ENCODE peak calls at places on chromosomes 6 and 20, in nine cellular contexts. One of them, this sample, is unnamed.

GRCh38 chr6:98871057-98871456 is 36.7 kb downstream of the POU3F2 start:
- DNase-seq in H7: no peak
- DNase-seq in activated CD8-positive, alpha-beta memory T cell treated with anti-CD3 and anti-CD28 coated beads, Interleukin-2, amount 50 U/mL, for 4 hours: no peak
- DNase-seq in naive B cell: no peak
- DNase-seq in Right ventricle myocardium superior: no peak
- DNase-seq in effector CD8-positive, alpha-beta T cell: no peak
- DNase-seq in nephron progenitor cell: no peak
- DNase-seq in HEK293T: no peak
- DNase-seq in MCF 10A: peak
- DNase-seq in this sample: no peak

GRCh38 chr20:3094848-3095629 is 10.5 kb upstream of the AVP start:
- DNase-seq in H7: no peak
- DNase-seq in activated CD8-positive, alpha-beta memory T cell treated with anti-CD3 and anti-CD28 coated beads, Interleukin-2, amount 50 U/mL, for 4 hours: no peak
- DNase-seq in naive B cell: no peak
- DNase-seq in Right ventricle myocardium superior: no peak
- DNase-seq in effector CD8-positive, alpha-beta T cell: no peak
- DNase-seq in nephron progenitor cell: no peak
- DNase-seq in HEK293T: no peak
- DNase-seq in MCF 10A: no peak
- DNase-seq in this sample: no peak

GRCh38 chr6:40344566-40345185 is 242.5 kb downstream of the LRFN2 start:
- DNase-seq in H7: peak
- DNase-seq in activated CD8-positive, alpha-beta memory T cell treated with anti-CD3 and anti-CD28 coated beads, Interleukin-2, amount 50 U/mL, for 4 hours: no peak
- DNase-seq in naive B cell: no peak
- DNase-seq in Right ventricle myocardium superior: no peak
- DNase-seq in effector CD8-positive, alpha-beta T cell: no peak
- DNase-seq in nephron progenitor cell: no peak
- DNase-seq in HEK293T: no peak
- DNase-seq in MCF 10A: no peak
- DNase-seq in this sample: peak

GRCh38 chr20:33897313-33897912 is 86.3 kb downstream of the CHMP4B start:
- DNase-seq in H7: peak
- DNase-seq in activated CD8-positive, alpha-beta memory T cell treated with anti-CD3 and anti-CD28 coated beads, Interleukin-2, amount 50 U/mL, for 4 hours: no peak
- DNase-seq in naive B cell: no peak
- DNase-seq in Right ventricle myocardium superior: no peak
- DNase-seq in effector CD8-positive, alpha-beta T cell: no peak
- DNase-seq in nephron progenitor cell: no peak
- DNase-seq in HEK293T: no peak
- DNase-seq in MCF 10A: no peak
- DNase-seq in this sample: no peak

GRCh38 chr6:124870611-124871201 is 91.5 kb upstream of the RNF217 start:
- DNase-seq in H7: no peak
- DNase-seq in activated CD8-positive, alpha-beta memory T cell treated with anti-CD3 and anti-CD28 coated beads, Interleukin-2, amount 50 U/mL, for 4 hours: no peak
- DNase-seq in naive B cell: no peak
- DNase-seq in Right ventricle myocardium superior: no peak
- DNase-seq in effector CD8-positive, alpha-beta T cell: no peak
- DNase-seq in nephron progenitor cell: no peak
- DNase-seq in HEK293T: peak
- DNase-seq in MCF 10A: peak
- DNase-seq in this sample: no peak

GRCh38 chr6:151052021-151052646 is 186.6 kb downstream of the MTHFD1L start:
- DNase-seq in H7: no peak
- DNase-seq in activated CD8-positive, alpha-beta memory T cell treated with anti-CD3 and anti-CD28 coated beads, Interleukin-2, amount 50 U/mL, for 4 hours: no peak
- DNase-seq in naive B cell: no peak
- DNase-seq in Right ventricle myocardium superior: no peak
- DNase-seq in effector CD8-positive, alpha-beta T cell: no peak
- DNase-seq in nephron progenitor cell: no peak
- DNase-seq in HEK293T: no peak
- DNase-seq in MCF 10A: peak
- DNase-seq in this sample: no peak

GRCh38 chr6:13590574-13591153 is 16.3 kb downstream of the SIRT5 start:
- DNase-seq in H7: no peak
- DNase-seq in activated CD8-positive, alpha-beta memory T cell treated with anti-CD3 and anti-CD28 coated beads, Interleukin-2, amount 50 U/mL, for 4 hours: no peak
- DNase-seq in naive B cell: no peak
- DNase-seq in Right ventricle myocardium superior: no peak
- DNase-seq in effector CD8-positive, alpha-beta T cell: no peak
- DNase-seq in nephron progenitor cell: no peak
- DNase-seq in HEK293T: no peak
- DNase-seq in MCF 10A: no peak
- DNase-seq in this sample: no peak

GRCh38 chr6:151681426-151682059 is 125.9 kb upstream of the ESR1 start:
- DNase-seq in H7: no peak
- DNase-seq in activated CD8-positive, alpha-beta memory T cell treated with anti-CD3 and anti-CD28 coated beads, Interleukin-2, amount 50 U/mL, for 4 hours: no peak
- DNase-seq in naive B cell: no peak
- DNase-seq in Right ventricle myocardium superior: peak
- DNase-seq in effector CD8-positive, alpha-beta T cell: no peak
- DNase-seq in nephron progenitor cell: no peak
- DNase-seq in HEK293T: no peak
- DNase-seq in MCF 10A: no peak
- DNase-seq in this sample: no peak

GRCh38 chr6:107806675-107807074 is 17.4 kb downstream of the SCML4 start:
- DNase-seq in H7: no peak
- DNase-seq in activated CD8-positive, alpha-beta memory T cell treated with anti-CD3 and anti-CD28 coated beads, Interleukin-2, amount 50 U/mL, for 4 hours: no peak
- DNase-seq in naive B cell: no peak
- DNase-seq in Right ventricle myocardium superior: no peak
- DNase-seq in effector CD8-positive, alpha-beta T cell: no peak
- DNase-seq in nephron progenitor cell: no peak
- DNase-seq in HEK293T: no peak
- DNase-seq in MCF 10A: peak
- DNase-seq in this sample: no peak

GRCh38 chr6:167512926-167513325 is 188.0 kb downstream of the TTLL2 start:
- DNase-seq in H7: no peak
- DNase-seq in activated CD8-positive, alpha-beta memory T cell treated with anti-CD3 and anti-CD28 coated beads, Interleukin-2, amount 50 U/mL, for 4 hours: no peak
- DNase-seq in naive B cell: no peak
- DNase-seq in Right ventricle myocardium superior: no peak
- DNase-seq in effector CD8-positive, alpha-beta T cell: no peak
- DNase-seq in nephron progenitor cell: no peak
- DNase-seq in HEK293T: no peak
- DNase-seq in MCF 10A: no peak
- DNase-seq in this sample: no peak

GRCh38 chr6:100433726-100434435 is 30.8 kb downstream of the SIM1 start:
- DNase-seq in H7: no peak
- DNase-seq in activated CD8-positive, alpha-beta memory T cell treated with anti-CD3 and anti-CD28 coated beads, Interleukin-2, amount 50 U/mL, for 4 hours: no peak
- DNase-seq in naive B cell: no peak
- DNase-seq in Right ventricle myocardium superior: no peak
- DNase-seq in effector CD8-positive, alpha-beta T cell: no peak
- DNase-seq in nephron progenitor cell: no peak
- DNase-seq in HEK293T: no peak
- DNase-seq in MCF 10A: no peak
- DNase-seq in this sample: no peak

GRCh38 chr6:100347901-100348550 is 116.7 kb downstream of the SIM1 start:
- DNase-seq in H7: no peak
- DNase-seq in activated CD8-positive, alpha-beta memory T cell treated with anti-CD3 and anti-CD28 coated beads, Interleukin-2, amount 50 U/mL, for 4 hours: no peak
- DNase-seq in naive B cell: no peak
- DNase-seq in Right ventricle myocardium superior: no peak
- DNase-seq in effector CD8-positive, alpha-beta T cell: no peak
- DNase-seq in nephron progenitor cell: no peak
- DNase-seq in HEK293T: no peak
- DNase-seq in MCF 10A: no peak
- DNase-seq in this sample: no peak

GRCh38 chr6:148657053-148657452 is 89.8 kb upstream of the UST start:
- DNase-seq in H7: no peak
- DNase-seq in activated CD8-positive, alpha-beta memory T cell treated with anti-CD3 and anti-CD28 coated beads, Interleukin-2, amount 50 U/mL, for 4 hours: no peak
- DNase-seq in naive B cell: peak
- DNase-seq in Right ventricle myocardium superior: no peak
- DNase-seq in effector CD8-positive, alpha-beta T cell: no peak
- DNase-seq in nephron progenitor cell: no peak
- DNase-seq in HEK293T: no peak
- DNase-seq in MCF 10A: peak
- DNase-seq in this sample: no peak

GRCh38 chr6:121730616-121731015 is 295.2 kb downstream of the GJA1 start:
- DNase-seq in H7: no peak
- DNase-seq in activated CD8-positive, alpha-beta memory T cell treated with anti-CD3 and anti-CD28 coated beads, Interleukin-2, amount 50 U/mL, for 4 hours: no peak
- DNase-seq in naive B cell: no peak
- DNase-seq in Right ventricle myocardium superior: no peak
- DNase-seq in effector CD8-positive, alpha-beta T cell: no peak
- DNase-seq in nephron progenitor cell: no peak
- DNase-seq in HEK293T: no peak
- DNase-seq in MCF 10A: no peak
- DNase-seq in this sample: no peak

GRCh38 chr20:3758566-3758965 is 9.0 kb downstream of the ADISSP start:
- DNase-seq in H7: no peak
- DNase-seq in activated CD8-positive, alpha-beta memory T cell treated with anti-CD3 and anti-CD28 coated beads, Interleukin-2, amount 50 U/mL, for 4 hours: no peak
- DNase-seq in naive B cell: no peak
- DNase-seq in Right ventricle myocardium superior: no peak
- DNase-seq in effector CD8-positive, alpha-beta T cell: no peak
- DNase-seq in nephron progenitor cell: no peak
- DNase-seq in HEK293T: no peak
- DNase-seq in MCF 10A: no peak
- DNase-seq in this sample: no peak

GRCh38 chr6:35654883-35655282 is 33.8 kb downstream of the FKBP5 start:
- DNase-seq in H7: no peak
- DNase-seq in activated CD8-positive, alpha-beta memory T cell treated with anti-CD3 and anti-CD28 coated beads, Interleukin-2, amount 50 U/mL, for 4 hours: no peak
- DNase-seq in naive B cell: no peak
- DNase-seq in Right ventricle myocardium superior: no peak
- DNase-seq in effector CD8-positive, alpha-beta T cell: no peak
- DNase-seq in nephron progenitor cell: no peak
- DNase-seq in HEK293T: no peak
- DNase-seq in MCF 10A: no peak
- DNase-seq in this sample: no peak

GRCh38 chr6:111096246-111096645 is 8.9 kb downstream of the SLC16A10 start:
- DNase-seq in H7: no peak
- DNase-seq in activated CD8-positive, alpha-beta memory T cell treated with anti-CD3 and anti-CD28 coated beads, Interleukin-2, amount 50 U/mL, for 4 hours: peak
- DNase-seq in naive B cell: no peak
- DNase-seq in Right ventricle myocardium superior: no peak
- DNase-seq in effector CD8-positive, alpha-beta T cell: peak
- DNase-seq in nephron progenitor cell: no peak
- DNase-seq in HEK293T: no peak
- DNase-seq in MCF 10A: peak
- DNase-seq in this sample: no peak

GRCh38 chr6:152636675-152637421 is at the start of gene SYNE1:
- DNase-seq in H7: peak
- DNase-seq in activated CD8-positive, alpha-beta memory T cell treated with anti-CD3 and anti-CD28 coated beads, Interleukin-2, amount 50 U/mL, for 4 hours: peak
- DNase-seq in naive B cell: no peak
- DNase-seq in Right ventricle myocardium superior: peak
- DNase-seq in effector CD8-positive, alpha-beta T cell: no peak
- DNase-seq in nephron progenitor cell: peak
- DNase-seq in HEK293T: peak
- DNase-seq in MCF 10A: no peak
- DNase-seq in this sample: peak

GRCh38 chr6:155313602-155314091 is 637 bp downstream of the TFB1M start:
- DNase-seq in H7: peak
- DNase-seq in activated CD8-positive, alpha-beta memory T cell treated with anti-CD3 and anti-CD28 coated beads, Interleukin-2, amount 50 U/mL, for 4 hours: no peak
- DNase-seq in naive B cell: no peak
- DNase-seq in Right ventricle myocardium superior: no peak
- DNase-seq in effector CD8-positive, alpha-beta T cell: no peak
- DNase-seq in nephron progenitor cell: no peak
- DNase-seq in HEK293T: no peak
- DNase-seq in MCF 10A: peak
- DNase-seq in this sample: no peak

GRCh38 chr6:139852484-139853140 is 478.2 kb upstream of the CITED2 start:
- DNase-seq in H7: no peak
- DNase-seq in activated CD8-positive, alpha-beta memory T cell treated with anti-CD3 and anti-CD28 coated beads, Interleukin-2, amount 50 U/mL, for 4 hours: no peak
- DNase-seq in naive B cell: no peak
- DNase-seq in Right ventricle myocardium superior: no peak
- DNase-seq in effector CD8-positive, alpha-beta T cell: no peak
- DNase-seq in nephron progenitor cell: no peak
- DNase-seq in HEK293T: no peak
- DNase-seq in MCF 10A: no peak
- DNase-seq in this sample: no peak

GRCh38 chr6:43903739-43904290 is 133.8 kb downstream of the VEGFA start:
- DNase-seq in H7: no peak
- DNase-seq in activated CD8-positive, alpha-beta memory T cell treated with anti-CD3 and anti-CD28 coated beads, Interleukin-2, amount 50 U/mL, for 4 hours: no peak
- DNase-seq in naive B cell: no peak
- DNase-seq in Right ventricle myocardium superior: no peak
- DNase-seq in effector CD8-positive, alpha-beta T cell: no peak
- DNase-seq in nephron progenitor cell: no peak
- DNase-seq in HEK293T: no peak
- DNase-seq in MCF 10A: no peak
- DNase-seq in this sample: no peak

GRCh38 chr20:52809003-52809402 is 163.2 kb upstream of the TSHZ2 start:
- DNase-seq in H7: no peak
- DNase-seq in activated CD8-positive, alpha-beta memory T cell treated with anti-CD3 and anti-CD28 coated beads, Interleukin-2, amount 50 U/mL, for 4 hours: no peak
- DNase-seq in naive B cell: no peak
- DNase-seq in Right ventricle myocardium superior: no peak
- DNase-seq in effector CD8-positive, alpha-beta T cell: no peak
- DNase-seq in nephron progenitor cell: peak
- DNase-seq in HEK293T: no peak
- DNase-seq in MCF 10A: no peak
- DNase-seq in this sample: peak

GRCh38 chr6:165274611-165275010 is 34.8 kb downstream of the C6orf118 start:
- DNase-seq in H7: no peak
- DNase-seq in activated CD8-positive, alpha-beta memory T cell treated with anti-CD3 and anti-CD28 coated beads, Interleukin-2, amount 50 U/mL, for 4 hours: no peak
- DNase-seq in naive B cell: no peak
- DNase-seq in Right ventricle myocardium superior: no peak
- DNase-seq in effector CD8-positive, alpha-beta T cell: no peak
- DNase-seq in nephron progenitor cell: no peak
- DNase-seq in HEK293T: no peak
- DNase-seq in MCF 10A: no peak
- DNase-seq in this sample: no peak